ENCODE peak calls at places on chromosomes 13 and 19, in five cellular contexts. W, N, I, L and H are unnamed samples.
A peak's percentile ranks its signal among the peaks of the same experiment; 100 is the strongest.

GRCh38 chr13:113843864-113844556 is 19.9 kb downstream of the GAS6 start:
- DNase-seq in L (no peak), N (no peak), W (no peak), I (no peak), H (no peak)

GRCh38 chr13:32284927-32285632 is 30.1 kb downstream of the ZAR1L start:
- DNase-seq in I (peak; percentile 9), N (no peak), L (peak; percentile 82), W (no peak), H (peak; percentile 11)

GRCh38 chr19:17097593-17098126 is 22.1 kb downstream of the MYO9B start:
- DNase-seq in I (peak; percentile 68), W (no peak), N (no peak), L (peak; percentile 41), H (no peak)

GRCh38 chr13:74204606-74205312 is 70.6 kb upstream of the KLF12 start:
- DNase-seq in L (peak; percentile 40), I (no peak), W (no peak), N (no peak), H (no peak)

GRCh38 chr13:113582841-113583631 is 1.5 kb upstream of the TFDP1 start:
- DNase-seq in L (no peak), I (no peak), W (peak; percentile 33), N (no peak), H (no peak)

GRCh38 chr13:26941345-26942174 is 181.0 kb upstream of the GPR12 start:
- DNase-seq in N (no peak), W (no peak), L (peak; percentile 91), I (no peak), H (no peak)

GRCh38 chr13:30943881-30944280 is 11.4 kb downstream of the TEX26 start:
- DNase-seq in W (no peak), I (no peak), L (no peak), N (no peak), H (no peak)

GRCh38 chr19:4609878-4610511 is 29.3 kb upstream of the TNFAIP8L1 start:
- DNase-seq in L (no peak), N (no peak), W (peak; percentile 61), I (no peak), H (no peak)

GRCh38 chr19:6720369-6721112 is at the start of gene C3:
- DNase-seq in I (no peak), W (no peak), N (no peak), L (peak; percentile 26), H (no peak)

GRCh38 chr13:75250526-75251183 is 231.3 kb downstream of the TBC1D4 start:
- DNase-seq in N (no peak), L (peak; percentile 83), I (no peak), W (no peak), H (no peak)

GRCh38 chr13:84126671-84127171 is 244.4 kb upstream of the SLITRK1 start:
- DNase-seq in L (no peak), W (no peak), N (no peak), I (no peak), H (no peak)

GRCh38 chr13:42485272-42485671 is 88.7 kb upstream of the TNFSF11 start:
- DNase-seq in I (peak; percentile 3), N (no peak), W (no peak), L (no peak), H (no peak)

GRCh38 chr13:71493189-71493588 is 373.8 kb downstream of the DACH1 start:
- DNase-seq in L (no peak), N (no peak), W (no peak), I (no peak), H (no peak)

GRCh38 chr13:108120332-108120731 is 95.0 kb downstream of the LIG4 start:
- DNase-seq in I (no peak), N (no peak), W (peak; percentile 36), L (no peak), H (no peak)

GRCh38 chr19:524062-524674 is 7.4 kb upstream of the CDC34 start:
- DNase-seq in L (peak; percentile 49), W (no peak), N (no peak), I (no peak), H (no peak)

GRCh38 chr19:8500158-8500557 is 2.3 kb downstream of the PRAM1 start:
- DNase-seq in N (no peak), I (peak; percentile 43), L (no peak), W (no peak), H (no peak)

GRCh38 chr19:485583-486236 is 10.6 kb upstream of the MADCAM1 start:
- DNase-seq in I (no peak), W (no peak), L (no peak), N (no peak), H (peak; percentile 75)

GRCh38 chr13:108086678-108087077 is 128.7 kb downstream of the LIG4 start:
- DNase-seq in I (peak; percentile 79), L (peak; percentile 46), N (no peak), W (peak; percentile 39), H (no peak)

GRCh38 chr19:47230122-47230920 is 678 bp downstream of the BBC3 start:
- DNase-seq in W (peak; percentile 73), I (peak; percentile 42), L (peak; percentile 18), N (no peak), H (no peak)

GRCh38 chr19:34259367-34259865 is 5.1 kb downstream of the GARRE1 start:
- DNase-seq in L (peak; percentile 45), I (no peak), N (no peak), W (no peak), H (no peak)

GRCh38 chr13:60755380-60756163 is 358.6 kb downstream of the TDRD3 start:
- DNase-seq in W (peak; percentile 46), N (no peak), L (no peak), I (peak; percentile 87), H (no peak)

GRCh38 chr13:40306817-40307216 is 359.6 kb downstream of the FOXO1 start:
- DNase-seq in I (no peak), L (no peak), N (no peak), W (no peak), H (no peak)

GRCh38 chr13:84296386-84296785 is 414.1 kb upstream of the SLITRK1 start:
- DNase-seq in I (peak; percentile 96), W (no peak), L (no peak), N (no peak), H (no peak)

GRCh38 chr19:36973021-36973843 is 57.1 kb downstream of the ZNF568 start:
- DNase-seq in L (peak; percentile 50), I (peak; percentile 89), N (peak; percentile 74), W (peak; percentile 34), H (peak; percentile 55)

GRCh38 chr13:84491952-84492351 is 609.7 kb upstream of the SLITRK1 start:
- DNase-seq in I (no peak), W (no peak), N (no peak), L (no peak), H (no peak)

GRCh38 chr19:15181394-15181793 is 19.4 kb downstream of the NOTCH3 start:
- DNase-seq in L (no peak), I (no peak), N (no peak), W (peak; percentile 87), H (no peak)

GRCh38 chr19:29663861-29664752 is 1.2 kb upstream of the PLEKHF1 start:
- DNase-seq in I (peak; percentile 42), L (peak; percentile 33), N (no peak), W (no peak), H (no peak)

GRCh38 chr19:29662278-29662603 is 3.0 kb upstream of the PLEKHF1 start:
- DNase-seq in I (no peak), N (no peak), W (no peak), L (no peak), H (no peak)

GRCh38 chr19:29664753-29665214 is 477 bp upstream of the PLEKHF1 start:
- DNase-seq in W (no peak), L (no peak), I (no peak), N (no peak), H (no peak)

GRCh38 chr19:29660835-29661234 is 4.4 kb upstream of the PLEKHF1 start:
- DNase-seq in I (no peak), N (no peak), W (no peak), L (no peak), H (no peak)

GRCh38 chr19:29662604-29663404 is 2.5 kb upstream of the PLEKHF1 start:
- DNase-seq in L (peak; percentile 94), W (no peak), N (no peak), I (peak; percentile 23), H (no peak)
- H3K18ac ChIP-seq in L (peak overlapping the region; percentile 92), W (no peak overlapping the region), N (no peak overlapping the region), I (no peak overlapping the region), H (no peak overlapping the region)

DNA sequence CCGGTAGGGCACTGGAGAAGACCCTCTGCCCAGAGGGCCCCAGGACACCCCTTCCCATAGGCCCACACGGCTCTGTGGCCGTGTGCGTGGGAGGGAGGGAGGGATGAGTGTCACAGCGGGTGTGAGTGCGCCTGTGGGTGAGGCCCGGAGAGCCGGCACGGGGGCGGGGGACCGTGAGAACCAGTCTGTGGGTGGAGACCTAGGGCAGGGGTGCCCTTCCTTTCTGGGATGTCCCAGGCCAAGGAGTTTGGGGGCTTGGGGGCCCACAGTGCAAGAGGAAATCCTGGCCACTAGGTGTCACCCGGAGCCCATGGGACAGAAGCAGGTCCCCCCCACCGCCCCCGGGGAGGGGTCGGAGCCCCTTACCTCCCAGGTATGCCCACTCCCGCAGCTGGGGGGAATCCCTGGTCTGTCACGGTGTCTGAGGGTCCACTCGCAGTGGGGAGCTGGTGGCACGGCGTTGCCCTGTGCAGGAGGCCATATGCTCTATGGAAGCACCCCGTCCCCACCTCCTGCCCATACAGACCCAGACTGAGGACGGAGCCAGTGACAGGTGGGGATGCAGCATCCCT is 16.0 kb upstream of the SLC7A10 start:
- DNase-seq in N (no peak), W (no peak), L (no peak), I (peak; percentile 11), H (no peak)
- H3K4me2 ChIP-seq in N (no peak overlapping the region), W (no peak overlapping the region), L (no peak overlapping the region), I (no peak overlapping the region), H (no peak overlapping the region)

DNA sequence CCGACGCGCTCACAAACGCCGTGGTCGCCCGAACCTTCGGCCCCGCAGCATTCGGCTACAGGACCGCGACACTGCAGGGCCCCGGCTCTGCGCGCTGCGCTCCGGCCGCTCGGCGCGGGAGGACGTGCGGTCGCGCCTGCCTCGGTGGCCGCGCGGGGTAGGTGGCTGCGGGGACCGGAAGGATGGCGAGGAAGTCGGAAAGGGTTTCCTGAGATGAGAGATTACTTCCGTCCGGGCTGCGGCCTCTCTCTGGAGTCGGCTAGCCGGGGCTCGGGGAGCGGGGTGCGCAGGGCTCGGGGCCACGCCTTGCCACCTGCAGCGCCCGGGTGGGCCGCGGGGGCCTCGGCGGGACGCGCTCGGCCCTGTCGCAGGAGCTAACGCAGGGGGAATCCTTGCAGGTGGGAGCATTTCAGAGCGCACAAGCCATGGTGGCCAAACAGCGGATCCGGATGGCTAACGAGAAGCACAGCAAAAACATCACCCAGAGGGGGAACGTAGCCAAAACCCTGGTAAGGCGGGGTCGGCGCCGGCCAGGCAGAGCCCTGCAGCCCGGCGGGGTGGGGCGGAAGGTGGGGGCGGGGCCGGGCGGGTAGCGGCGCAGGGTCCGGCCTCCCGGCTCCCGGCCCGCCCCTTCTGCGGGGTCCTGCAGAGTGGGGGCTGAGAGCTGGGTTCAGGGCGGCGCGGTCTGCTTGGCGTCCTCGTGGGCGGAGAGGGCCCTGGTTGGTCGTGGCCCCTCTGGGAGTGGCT is at the start of gene SERP2:
- DNase-seq in I (peak; percentile 76), W (peak; percentile 90), N (peak; percentile 49), L (no peak), H (peak; percentile 41)
- H3K18ac ChIP-seq in I (peak within 1 kb of the TSS; percentile 78), W (peak within 1 kb of the TSS; percentile 51), N (peak within 1 kb of the TSS; percentile 78), L (peak within 1 kb of the TSS; percentile 43), H (peak within 1 kb of the TSS; percentile 98)

DNA sequence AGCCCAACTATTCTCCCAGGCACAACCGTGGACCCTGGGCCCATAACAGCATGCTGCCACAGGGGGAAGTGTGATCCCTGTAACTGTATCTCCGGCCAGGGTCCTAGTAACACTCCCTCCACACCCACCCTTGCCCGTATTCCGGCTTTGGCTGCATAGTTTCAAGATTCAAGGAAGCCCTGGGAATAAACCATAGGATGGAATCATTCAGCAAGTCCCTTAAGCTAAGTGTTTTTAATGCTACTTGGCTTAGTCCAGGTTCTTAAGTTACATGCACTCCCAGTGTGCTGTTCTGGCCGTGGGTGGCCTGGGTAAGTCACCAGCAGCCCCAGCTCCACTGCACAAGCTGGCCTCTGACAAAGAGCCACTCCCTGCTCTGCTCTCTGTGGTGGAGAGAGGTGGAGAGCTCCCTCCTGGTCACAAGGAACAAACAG is 532.4 kb upstream of the SGCG start:
- DNase-seq in I (peak; percentile 53), W (peak; percentile 34), L (no peak), N (no peak), H (no peak)
- H3K4me2 ChIP-seq in I (no peak overlapping the region), W (no peak overlapping the region), L (no peak overlapping the region), N (no peak overlapping the region), H (no peak overlapping the region)